ENCODE peak calls at places on chromosomes 13 and 19, in seven cellular contexts. One of them, this sample, is unnamed.
A peak's percentile ranks its signal among the peaks of the same experiment; 100 is the strongest.

GRCh38 chr13:112966776-112967175 is 2.2 kb upstream of the MCF2L start:
- DNase-seq in HFFc6: no peak
- DNase-seq in thyroid gland: no peak
- DNase-seq in fibroblast of the aortic adventitia: no peak
- DNase-seq in fibroblast of lung: no peak
- DNase-seq in mesothelial cell of epicardium: no peak
- DNase-seq in cardiac fibroblast: no peak
- DNase-seq in this sample: no peak

GRCh38 chr13:95378603-95379002 is 77.4 kb upstream of the ABCC4 start:
- DNase-seq in thyroid gland: no peak
- DNase-seq in mesothelial cell of epicardium: no peak
- DNase-seq in fibroblast of lung: no peak
- DNase-seq in cardiac fibroblast: no peak
- DNase-seq in fibroblast of the aortic adventitia: no peak
- DNase-seq in HFFc6: no peak
- DNase-seq in this sample: no peak

GRCh38 chr13:62171697-62172096 is 756.0 kb upstream of the PCDH20 start:
- DNase-seq in mesothelial cell of epicardium: no peak
- DNase-seq in thyroid gland: no peak
- DNase-seq in fibroblast of the aortic adventitia: no peak
- DNase-seq in cardiac fibroblast: no peak
- DNase-seq in fibroblast of lung: no peak
- DNase-seq in HFFc6: no peak
- DNase-seq in this sample: no peak

GRCh38 chr19:6503407-6504201 is 1.5 kb upstream of the TUBB4A start:
- DNase-seq in mesothelial cell of epicardium: no peak
- DNase-seq in fibroblast of lung: no peak
- DNase-seq in fibroblast of the aortic adventitia: no peak
- DNase-seq in cardiac fibroblast: no peak
- DNase-seq in thyroid gland: no peak
- DNase-seq in HFFc6: no peak
- DNase-seq in this sample: no peak

GRCh38 chr19:16249826-16250434 is 52.2 kb downstream of the AP1M1 start:
- DNase-seq in fibroblast of the aortic adventitia: peak; percentile 79
- DNase-seq in thyroid gland: no peak
- DNase-seq in cardiac fibroblast: peak; percentile 43
- DNase-seq in fibroblast of lung: peak; percentile 16
- DNase-seq in HFFc6: peak; percentile 13
- DNase-seq in mesothelial cell of epicardium: no peak
- DNase-seq in this sample: no peak

GRCh38 chr19:8663920-8664670 is 33.7 kb downstream of the NFILZ start:
- DNase-seq in thyroid gland: no peak
- DNase-seq in HFFc6: no peak
- DNase-seq in mesothelial cell of epicardium: no peak
- DNase-seq in fibroblast of the aortic adventitia: no peak
- DNase-seq in cardiac fibroblast: no peak
- DNase-seq in fibroblast of lung: no peak
- DNase-seq in this sample: no peak

GRCh38 chr19:17490411-17490810 is 20.1 kb downstream of the SLC27A1 start:
- DNase-seq in fibroblast of the aortic adventitia: no peak
- DNase-seq in HFFc6: no peak
- DNase-seq in fibroblast of lung: no peak
- DNase-seq in thyroid gland: no peak
- DNase-seq in mesothelial cell of epicardium: no peak
- DNase-seq in cardiac fibroblast: no peak
- DNase-seq in this sample: no peak

GRCh38 chr19:41442473-41443360 is at the start of gene ERICH4:
- DNase-seq in fibroblast of lung: no peak
- DNase-seq in fibroblast of the aortic adventitia: no peak
- DNase-seq in thyroid gland: no peak
- DNase-seq in HFFc6: no peak
- DNase-seq in mesothelial cell of epicardium: no peak
- DNase-seq in cardiac fibroblast: no peak
- DNase-seq in this sample: no peak

GRCh38 chr19:38745316-38745715 is 1.0 kb upstream of the CAPN12 start:
- DNase-seq in fibroblast of the aortic adventitia: no peak
- DNase-seq in mesothelial cell of epicardium: no peak
- DNase-seq in fibroblast of lung: no peak
- DNase-seq in cardiac fibroblast: no peak
- DNase-seq in thyroid gland: no peak
- DNase-seq in HFFc6: no peak
- DNase-seq in this sample: no peak

DNA sequence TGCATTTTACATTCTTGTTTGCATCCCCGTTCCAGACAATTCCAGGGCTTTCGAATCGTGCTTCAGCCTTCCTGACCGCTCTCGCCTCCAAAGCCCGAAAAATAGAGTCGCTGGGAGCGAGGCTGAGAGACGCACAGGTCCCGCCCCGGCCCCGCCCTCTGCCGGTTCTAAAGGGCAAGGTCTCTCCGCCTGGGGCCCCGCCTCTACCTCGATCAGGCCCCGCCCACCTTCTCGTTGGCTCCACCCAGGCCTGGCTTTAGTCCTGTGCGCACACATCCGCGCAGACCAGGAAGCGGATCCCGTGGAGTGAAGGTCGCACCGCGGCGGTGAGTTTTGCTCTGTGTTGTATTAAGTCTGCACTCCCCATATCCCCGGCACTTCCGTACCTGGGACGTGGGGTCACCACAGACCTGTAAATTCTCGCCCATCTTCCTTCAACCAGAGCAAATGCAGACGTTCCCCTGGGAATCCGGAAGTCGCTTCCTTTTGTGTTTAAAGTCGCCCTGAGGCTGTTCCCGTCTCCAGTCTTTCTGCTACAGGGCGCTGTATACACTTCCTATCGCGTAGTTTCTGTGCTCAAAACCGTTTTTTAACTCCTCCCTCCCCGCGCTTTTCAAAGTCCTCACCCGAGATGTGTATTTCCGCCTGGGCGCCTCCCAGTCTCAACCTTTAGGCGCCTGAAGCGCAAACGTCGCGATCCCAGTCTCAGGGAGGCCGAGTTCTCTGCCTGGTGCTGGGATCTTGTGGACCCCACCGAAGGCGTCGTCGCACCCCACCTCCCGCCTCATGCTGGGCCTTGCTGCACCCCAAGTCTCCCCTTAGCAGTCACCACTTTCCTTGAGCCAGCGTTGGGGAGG is at the start of gene ZNF701:
- DNase-seq in thyroid gland: peak; percentile 97
- DNase-seq in fibroblast of the aortic adventitia: peak; percentile 90
- DNase-seq in HFFc6: peak; percentile 86
- DNase-seq in mesothelial cell of epicardium: peak; percentile 99
- DNase-seq in fibroblast of lung: peak; percentile 87
- DNase-seq in cardiac fibroblast: peak; percentile 94
- DNase-seq in this sample: peak; percentile 65
- TF ChIP-seq CTCF in thyroid gland: peak; percentile 25
- TF ChIP-seq CTCF in fibroblast of the aortic adventitia: peak; percentile 39
- TF ChIP-seq CTCF in HFFc6: peak; percentile 68
- TF ChIP-seq CTCF in mesothelial cell of epicardium: peak; percentile 69
- TF ChIP-seq CTCF in fibroblast of lung: no peak
- TF ChIP-seq CTCF in cardiac fibroblast: peak; percentile 27
- TF ChIP-seq CTCF in this sample: no peak

GRCh38 chr19:58045411-58046050 is 11.7 kb downstream of the ZSCAN1 start:
- DNase-seq in mesothelial cell of epicardium: no peak
- DNase-seq in fibroblast of the aortic adventitia: no peak
- DNase-seq in cardiac fibroblast: no peak
- DNase-seq in HFFc6: no peak
- DNase-seq in thyroid gland: no peak
- DNase-seq in fibroblast of lung: no peak
- DNase-seq in this sample: no peak

GRCh38 chr19:58046856-58047255 is 12.2 kb upstream of the ZNF135 start:
- DNase-seq in fibroblast of the aortic adventitia: no peak
- DNase-seq in HFFc6: no peak
- DNase-seq in cardiac fibroblast: no peak
- DNase-seq in fibroblast of lung: no peak
- DNase-seq in thyroid gland: no peak
- DNase-seq in mesothelial cell of epicardium: no peak
- DNase-seq in this sample: no peak

GRCh38 chr19:58044886-58045285 is 11.1 kb downstream of the ZSCAN1 start:
- DNase-seq in thyroid gland: no peak
- DNase-seq in cardiac fibroblast: no peak
- DNase-seq in mesothelial cell of epicardium: no peak
- DNase-seq in fibroblast of the aortic adventitia: no peak
- DNase-seq in fibroblast of lung: no peak
- DNase-seq in HFFc6: no peak
- DNase-seq in this sample: no peak

GRCh38 chr19:58044391-58044790 is 10.6 kb downstream of the ZSCAN1 start:
- DNase-seq in mesothelial cell of epicardium: no peak
- DNase-seq in fibroblast of lung: no peak
- DNase-seq in HFFc6: no peak
- DNase-seq in cardiac fibroblast: no peak
- DNase-seq in fibroblast of the aortic adventitia: no peak
- DNase-seq in thyroid gland: no peak
- DNase-seq in this sample: no peak

DNA sequence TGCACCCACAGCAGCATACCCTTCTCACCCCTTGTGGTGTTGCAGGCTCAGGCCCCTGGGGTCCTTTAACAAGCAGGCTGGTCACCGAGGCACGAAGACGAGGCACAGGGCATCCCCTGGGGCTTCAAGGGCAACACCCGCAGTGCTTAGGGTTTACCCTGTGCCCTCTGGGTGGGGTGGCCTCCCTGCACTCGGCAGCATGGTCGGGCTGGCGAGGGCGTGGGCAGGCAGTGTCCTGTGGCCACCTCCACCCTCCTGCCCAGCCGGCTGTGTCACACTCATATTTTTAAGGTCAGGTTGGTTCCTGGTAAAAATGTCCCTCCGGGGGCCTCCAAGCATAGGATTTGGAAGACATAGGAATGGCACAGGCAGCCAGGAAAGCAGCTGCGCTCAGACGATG is 11.4 kb upstream of the ZNF135 start:
- DNase-seq in mesothelial cell of epicardium: no peak
- DNase-seq in fibroblast of the aortic adventitia: no peak
- DNase-seq in fibroblast of lung: no peak
- DNase-seq in cardiac fibroblast: no peak
- DNase-seq in thyroid gland: no peak
- DNase-seq in HFFc6: no peak
- DNase-seq in this sample: no peak
- TF ChIP-seq CTCF in mesothelial cell of epicardium: no peak
- TF ChIP-seq CTCF in fibroblast of the aortic adventitia: no peak
- TF ChIP-seq CTCF in fibroblast of lung: no peak
- TF ChIP-seq CTCF in cardiac fibroblast: no peak
- TF ChIP-seq CTCF in thyroid gland: no peak
- TF ChIP-seq CTCF in HFFc6: no peak
- TF ChIP-seq CTCF in this sample: no peak

DNA sequence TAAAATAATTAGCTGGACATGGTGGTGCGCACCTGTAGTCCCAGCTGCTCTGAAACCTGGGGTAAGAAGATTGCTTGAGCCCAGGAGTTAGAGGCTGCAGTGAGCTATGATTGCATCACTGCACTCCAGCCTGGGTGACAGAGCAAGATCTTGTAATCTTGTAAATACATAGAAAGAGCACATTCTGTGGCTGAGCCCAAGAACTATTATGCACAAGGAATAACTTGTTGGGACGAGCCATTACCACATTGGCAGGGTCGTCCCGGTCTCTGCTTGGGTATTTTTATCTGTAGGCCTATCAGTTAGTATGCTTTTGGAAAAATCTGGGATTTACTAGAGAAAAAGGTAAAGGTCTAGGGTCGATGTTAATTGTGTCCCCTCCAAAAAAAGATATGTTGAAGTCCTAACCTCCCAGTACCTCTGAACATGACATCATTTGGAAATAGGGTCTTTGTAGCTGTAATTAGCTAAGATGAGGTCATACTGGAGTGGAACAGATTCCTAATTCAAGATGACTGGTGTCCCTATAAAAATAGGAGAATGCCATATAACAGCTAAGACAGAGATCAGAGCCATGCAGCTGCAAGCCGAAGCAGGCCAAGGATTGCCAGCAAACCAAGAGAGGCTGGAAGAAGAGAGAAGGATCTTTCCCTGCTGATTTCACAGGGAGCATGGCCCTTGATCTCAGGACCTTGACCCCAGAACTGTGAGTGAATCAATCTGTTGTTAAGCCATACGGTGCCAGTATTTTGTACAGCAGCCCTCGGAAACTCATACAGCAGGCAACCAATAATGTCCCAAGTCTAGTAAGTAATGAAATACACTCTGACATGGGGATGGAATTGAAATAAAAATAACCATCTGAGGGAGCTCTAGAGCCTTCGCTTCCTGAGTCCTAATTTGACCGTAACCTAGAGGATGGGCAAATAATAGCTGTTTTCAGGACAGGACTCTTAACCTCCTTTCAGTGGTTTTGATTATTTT is 77.0 kb downstream of the TM9SF2 start:
- DNase-seq in mesothelial cell of epicardium: no peak
- DNase-seq in fibroblast of lung: no peak
- DNase-seq in fibroblast of the aortic adventitia: peak; percentile 31
- DNase-seq in thyroid gland: no peak
- DNase-seq in cardiac fibroblast: peak; percentile 16
- DNase-seq in HFFc6: no peak
- DNase-seq in this sample: no peak
- TF ChIP-seq CTCF in mesothelial cell of epicardium: no peak
- TF ChIP-seq CTCF in fibroblast of lung: peak; percentile 41
- TF ChIP-seq CTCF in fibroblast of the aortic adventitia: peak; percentile 39
- TF ChIP-seq CTCF in thyroid gland: no peak
- TF ChIP-seq CTCF in cardiac fibroblast: peak; percentile 33
- TF ChIP-seq CTCF in HFFc6: peak; percentile 32
- TF ChIP-seq CTCF in this sample: peak; percentile 40

GRCh38 chr19:31357315-31357673 is 8.1 kb upstream of the TSHZ3 start:
- DNase-seq in fibroblast of lung: no peak
- DNase-seq in thyroid gland: no peak
- DNase-seq in cardiac fibroblast: no peak
- DNase-seq in fibroblast of the aortic adventitia: no peak
- DNase-seq in HFFc6: no peak
- DNase-seq in mesothelial cell of epicardium: no peak
- DNase-seq in this sample: no peak
- TF ChIP-seq CTCF in fibroblast of lung: no peak
- TF ChIP-seq CTCF in thyroid gland: no peak
- TF ChIP-seq CTCF in cardiac fibroblast: no peak
- TF ChIP-seq CTCF in fibroblast of the aortic adventitia: no peak
- TF ChIP-seq CTCF in HFFc6: no peak
- TF ChIP-seq CTCF in mesothelial cell of epicardium: no peak
- TF ChIP-seq CTCF in this sample: no peak